ENCODE peak calls at places on chromosomes 5 and 9, in nine cellular contexts. E is thyroid gland, H is heart left ventricle, V is ovary, A is spleen, P is uterus, Q is HCT116, F is breast epithelium, J is tibial nerve. Y is an unnamed sample.

GRCh38 chr5:123937230-123937629 is 425.3 kb downstream of the CSNK1G3 start:
- DNase-seq in P (no peak), Q (peak), J (no peak), H (no peak), F (no peak), A (no peak), V (no peak), E (no peak), Y (peak)

GRCh38 chr5:61333351-61334223 is 1.5 kb downstream of the ZSWIM6 start:
- DNase-seq in E (peak), A (peak), J (no peak), Q (no peak), V (peak), H (peak), P (peak), F (no peak), Y (peak)

GRCh38 chr9:80839821-80840670 is 849.3 kb downstream of the TLE1 start:
- DNase-seq in Q (no peak), J (no peak), V (no peak), E (no peak), F (no peak), A (no peak), H (no peak), P (no peak), Y (no peak)

GRCh38 chr5:128538249-128539037 is 398 bp upstream of the FBN2 start:
- DNase-seq in H (peak), A (peak), Q (no peak), V (peak), F (no peak), P (peak), E (peak), J (peak), Y (peak)

GRCh38 chr9:573551-574410 is 267.7 kb upstream of the DMRT1 start:
- DNase-seq in J (no peak), E (peak), F (no peak), A (no peak), H (no peak), V (no peak), P (no peak), Q (no peak), Y (no peak)

GRCh38 chr5:132459031-132459982 is 31.3 kb downstream of the IRF1 start:
- DNase-seq in E (no peak), F (no peak), V (no peak), Q (peak), P (no peak), A (peak), J (no peak), H (no peak), Y (no peak)

GRCh38 chr9:105187781-105188180 is 56.7 kb upstream of the SLC44A1 start:
- DNase-seq in H (no peak), P (no peak), A (no peak), V (no peak), F (no peak), E (no peak), J (no peak), Q (no peak), Y (no peak)

GRCh38 chr5:96150007-96150406 is 188.4 kb upstream of the ELL2 start:
- DNase-seq in F (no peak), J (no peak), Q (no peak), V (no peak), P (no peak), E (no peak), A (no peak), H (no peak), Y (no peak)

GRCh38 chr5:57082441-57083067 is 91.3 kb upstream of the GPBP1 start:
- DNase-seq in F (no peak), P (no peak), H (no peak), E (no peak), V (no peak), J (no peak), A (no peak), Q (peak), Y (no peak)

GRCh38 chr9:15157371-15157770 is 149.6 kb downstream of the TTC39B start:
- DNase-seq in P (no peak), V (no peak), H (no peak), A (no peak), Q (no peak), E (no peak), F (no peak), J (no peak), Y (no peak)

DNA sequence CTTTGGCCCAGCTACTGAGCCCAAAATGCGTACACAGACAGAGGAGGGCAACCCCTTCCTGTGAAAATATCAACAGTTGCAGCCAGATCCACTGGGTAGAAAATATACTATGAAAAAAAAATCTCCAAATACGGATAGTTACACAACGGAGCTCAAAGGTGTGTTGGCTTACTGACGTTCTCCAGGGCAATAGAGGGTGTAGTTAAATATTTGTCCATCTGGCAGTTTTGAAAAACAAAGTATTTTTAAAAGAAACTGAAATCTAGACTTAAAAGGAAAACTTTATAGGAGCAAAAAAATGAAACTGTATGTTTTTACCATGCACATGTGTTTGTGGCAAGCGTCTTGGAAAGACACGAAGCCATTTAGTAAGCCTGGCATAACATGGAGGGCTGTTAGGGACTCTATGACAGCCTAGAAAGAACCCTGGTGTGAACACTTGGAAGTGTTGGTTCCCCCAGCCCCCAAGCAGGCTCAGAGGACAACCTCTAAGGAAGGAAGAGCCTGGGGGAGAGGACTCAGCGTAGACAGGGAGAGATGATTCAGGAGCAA is 157.8 kb upstream of the TRPM3 start:
- DNase-seq in V (no peak), H (no peak), Q (no peak), E (no peak), P (no peak), A (no peak), J (no peak), F (no peak), Y (no peak)
- TF ChIP-seq POLR2A in V (no peak), H (no peak), Q (no peak), E (no peak), P (no peak), A (no peak), J (no peak), F (no peak), Y (no peak)

GRCh38 chr5:151286246-151286645 is 17.3 kb downstream of the SLC36A3 start:
- DNase-seq in E (no peak), A (no peak), Q (no peak), H (no peak), F (no peak), V (no peak), J (no peak), P (no peak), Y (no peak)

GRCh38 chr5:151283120-151283825 is 20.3 kb downstream of the SLC36A3 start:
- DNase-seq in H (no peak), F (no peak), E (no peak), J (no peak), P (no peak), A (no peak), Q (no peak), V (no peak), Y (no peak)

GRCh38 chr5:151285683-151286082 is 17.9 kb downstream of the SLC36A3 start:
- DNase-seq in P (no peak), Q (no peak), V (no peak), A (no peak), E (peak), J (no peak), F (no peak), H (no peak), Y (no peak)

GRCh38 chr5:151284392-151284967 is 19.1 kb downstream of the SLC36A3 start:
- DNase-seq in F (no peak), E (no peak), Q (peak), J (no peak), P (no peak), A (no peak), V (no peak), H (no peak), Y (no peak)

DNA sequence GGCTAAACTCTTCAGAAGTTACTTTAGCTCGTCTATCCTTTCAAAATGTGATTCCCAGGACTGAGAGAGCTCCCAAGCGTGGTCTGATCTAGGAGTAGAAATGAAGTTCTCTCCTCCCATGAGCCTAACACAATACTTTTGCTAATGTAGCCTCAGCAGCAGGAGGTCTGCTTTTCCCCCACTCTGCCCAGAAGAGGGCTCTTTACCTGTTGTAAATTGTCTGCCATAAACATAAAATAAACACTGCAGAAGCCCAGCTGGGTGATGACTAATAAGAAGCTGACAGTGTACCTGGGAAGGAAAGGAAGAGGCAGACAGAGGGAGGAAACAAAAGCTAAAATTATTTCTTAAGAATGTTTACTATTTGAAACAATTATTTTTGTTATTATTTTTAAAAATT is 15.4 kb downstream of the SLC36A3 start:
- DNase-seq in J (no peak), A (no peak), P (no peak), F (no peak), V (no peak), Q (peak), H (no peak), E (no peak), Y (no peak)
- TF ChIP-seq CTCF in J (no peak), A (no peak), P (no peak), F (no peak), V (no peak), Q (peak), H (no peak), E (no peak), Y (no peak)

GRCh38 chr9:88390371-88390990 is 2.2 kb downstream of the SPIN1 start:
- DNase-seq in A (no peak), F (no peak), Q (no peak), E (no peak), P (no peak), V (no peak), J (no peak), H (no peak), Y (no peak)

GRCh38 chr9:88387733-88388202 is 476 bp upstream of the SPIN1 start:
- DNase-seq in J (no peak), H (peak), V (peak), P (peak), A (peak), Q (peak), F (peak), E (peak), Y (no peak)

GRCh38 chr9:88387035-88387732 is 1.1 kb upstream of the SPIN1 start:
- DNase-seq in H (no peak), P (peak), A (peak), Q (peak), F (no peak), E (peak), J (no peak), V (peak), Y (no peak)

GRCh38 chr9:88388886-88389617 is 808 bp downstream of the SPIN1 start:
- DNase-seq in J (no peak), P (peak), Q (peak), F (no peak), A (peak), V (peak), H (peak), E (peak), Y (peak)

GRCh38 chr9:88388203-88388885 is at the start of gene SPIN1:
- DNase-seq in A (peak), V (peak), J (peak), P (peak), H (peak), F (peak), Q (peak), E (peak), Y (peak)
- TF ChIP-seq POLR2A in A (no peak), V (peak), J (no peak), P (peak), H (no peak), F (no peak), Q (no peak), E (no peak), Y (peak)

GRCh38 chr9:79134654-79135053 is 437.1 kb upstream of the TLE4 start:
- DNase-seq in F (no peak), E (no peak), J (no peak), V (no peak), P (no peak), Q (peak), A (no peak), H (no peak), Y (no peak)
- TF ChIP-seq CTCF in F (no peak), E (no peak), J (no peak), V (no peak), P (no peak), Q (no peak), A (no peak), H (no peak), Y (no peak)

DNA sequence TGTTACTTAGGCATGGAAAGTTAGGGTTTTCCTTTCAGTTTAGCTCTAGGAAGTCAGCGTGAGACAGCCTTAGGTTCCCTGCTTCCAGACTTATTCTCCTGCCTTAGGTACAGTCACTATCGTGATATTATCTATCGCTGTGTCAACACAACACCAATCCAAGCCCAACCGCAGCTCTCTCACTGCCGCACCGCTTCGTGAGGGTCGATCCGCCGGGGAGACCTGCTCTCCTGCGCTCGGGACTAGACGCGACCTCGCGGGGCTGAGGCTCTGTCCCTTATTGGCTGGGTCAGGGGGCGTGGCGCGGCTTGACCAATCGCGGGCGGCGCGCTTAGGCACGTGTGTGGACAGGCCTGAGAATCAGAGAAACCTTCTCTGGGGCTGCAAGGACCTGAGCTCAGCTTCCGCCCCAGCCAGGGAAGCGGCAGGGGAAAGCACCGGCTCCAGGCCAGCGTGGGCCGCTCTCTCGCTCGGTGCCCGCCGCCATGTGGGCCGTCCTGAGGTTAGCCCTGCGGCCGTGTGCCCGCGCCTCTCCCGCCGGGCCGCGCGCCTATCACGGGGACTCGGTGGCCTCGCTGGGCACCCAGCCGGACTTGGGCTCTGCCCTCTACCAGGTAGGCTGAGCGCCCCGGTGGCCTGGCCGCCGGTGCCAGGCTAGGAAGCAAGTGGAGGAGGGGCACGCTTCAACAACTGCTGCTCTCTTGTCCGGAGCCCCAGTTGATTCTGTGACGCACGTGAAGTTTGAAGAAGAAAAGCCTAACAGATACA is at the start of gene MCCC2:
- DNase-seq in Q (peak), J (peak), H (peak), V (peak), E (peak), P (peak), A (peak), F (peak), Y (peak)
- TF ChIP-seq POLR2A in Q (peak), J (no peak), H (no peak), V (peak), E (no peak), P (peak), A (peak), F (peak), Y (peak)

GRCh38 chr9:98399950-98400683 is 144.7 kb upstream of the TBC1D2 start:
- DNase-seq in P (no peak), F (no peak), H (no peak), Q (no peak), E (no peak), A (no peak), V (no peak), J (no peak), Y (no peak)
- TF ChIP-seq CTCF in P (no peak), F (no peak), H (no peak), Q (no peak), E (no peak), A (no peak), V (no peak), J (no peak), Y (no peak)

GRCh38 chr5:1119312-1119831 is 7.5 kb upstream of the SLC12A7 start:
- DNase-seq in H (no peak), A (no peak), F (no peak), E (no peak), Q (no peak), V (no peak), J (no peak), P (peak), Y (peak)
- TF ChIP-seq POLR2A in H (no peak), A (no peak), F (no peak), E (no peak), Q (no peak), V (no peak), J (no peak), P (no peak), Y (no peak)

GRCh38 chr9:126228779-126229444 is 97.7 kb upstream of the MVB12B start:
- DNase-seq in P (peak), E (peak), H (peak), F (peak), Q (peak), V (peak), A (peak), J (peak), Y (peak)
- TF ChIP-seq CTCF in P (peak), E (peak), H (peak), F (peak), Q (peak), V (peak), A (peak), J (peak), Y (peak)

DNA sequence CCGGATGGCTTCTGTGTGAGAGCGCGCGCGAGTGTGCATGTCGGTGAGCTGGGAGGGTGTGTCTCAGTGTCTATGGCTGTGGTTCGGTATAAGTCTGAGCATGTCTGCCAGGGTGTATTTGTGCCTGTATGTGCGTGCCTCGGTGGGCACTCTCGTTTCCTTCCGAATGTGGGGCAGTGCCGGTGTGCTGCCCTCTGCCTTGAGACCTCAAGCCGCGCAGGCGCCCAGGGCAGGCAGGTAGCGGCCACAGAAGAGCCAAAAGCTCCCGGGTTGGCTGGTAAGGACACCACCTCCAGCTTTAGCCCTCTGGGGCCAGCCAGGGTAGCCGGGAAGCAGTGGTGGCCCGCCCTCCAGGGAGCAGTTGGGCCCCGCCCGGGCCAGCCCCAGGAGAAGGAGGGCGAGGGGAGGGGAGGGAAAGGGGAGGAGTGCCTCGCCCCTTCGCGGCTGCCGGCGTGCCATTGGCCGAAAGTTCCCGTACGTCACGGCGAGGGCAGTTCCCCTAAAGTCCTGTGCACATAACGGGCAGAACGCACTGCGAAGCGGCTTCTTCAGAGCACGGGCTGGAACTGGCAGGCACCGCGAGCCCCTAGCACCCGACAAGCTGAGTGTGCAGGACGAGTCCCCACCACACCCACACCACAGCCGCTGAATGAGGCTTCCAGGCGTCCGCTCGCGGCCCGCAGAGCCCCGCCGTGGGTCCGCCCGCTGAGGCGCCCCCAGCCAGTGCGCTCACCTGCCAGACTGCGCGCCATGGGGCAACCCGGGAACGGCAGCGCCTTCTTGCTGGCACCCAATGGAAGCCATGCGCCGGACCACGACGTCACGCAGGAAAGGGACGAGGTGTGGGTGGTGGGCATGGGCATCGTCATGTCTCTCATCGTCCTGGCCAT is at the start of gene ADRB2:
- DNase-seq in V (peak), H (peak), F (peak), A (peak), Q (peak), P (peak), E (peak), J (peak), Y (peak)
- TF ChIP-seq POLR2A in V (no peak), H (peak), F (peak), A (peak), Q (no peak), P (peak), E (no peak), J (peak), Y (peak)

Y was measured in gastrocnemius medialis.